ENCODE peak calls at places on chromosomes 7 and 10, in nine cellular contexts. D is heart left ventricle, O is neural crest cell, A is AG04449, H is body of pancreas, S is progenitor cell of endocrine pancreas, Z is kidney, N is fibroblast of pulmonary artery, U is fibroblast of lung. T is an unnamed sample.

GRCh38 chr7:3482147-3482921 is 181.3 kb downstream of the SDK1 start:
- DNase-seq in D (no peak), O (peak), A (no peak), H (peak), S (no peak), Z (no peak), N (peak), U (peak), T (peak)

GRCh38 chr7:102387064-102387463 is 9.1 kb upstream of the PRKRIP1 start:
- DNase-seq in D (no peak), O (no peak), A (no peak), H (no peak), S (no peak), Z (no peak), N (no peak), U (no peak), T (no peak)

GRCh38 chr10:30018512-30018911 is 40.9 kb downstream of the JCAD start:
- DNase-seq in D (no peak), O (no peak), A (no peak), H (no peak), S (no peak), Z (no peak), N (no peak), U (no peak), T (no peak)

GRCh38 chr7:132654150-132654549 is 77.9 kb upstream of the PLXNA4 start:
- DNase-seq in D (no peak), O (no peak), A (no peak), H (no peak), S (no peak), Z (no peak), N (peak), U (no peak), T (peak)

GRCh38 chr7:6730343-6730633 is 23.5 kb upstream of the ZNF12 start:
- DNase-seq in D (no peak), O (no peak), A (no peak), H (peak), S (no peak), Z (no peak), N (no peak), U (no peak), T (peak)

GRCh38 chr10:86402283-86402931 is 35.8 kb upstream of the GRID1 start:
- DNase-seq in D (no peak), O (no peak), A (no peak), H (no peak), S (no peak), Z (no peak), N (no peak), U (no peak), T (peak)

GRCh38 chr7:39252916-39253315 is 275.2 kb downstream of the POU6F2 start:
- DNase-seq in D (no peak), O (no peak), A (peak), H (no peak), S (no peak), Z (no peak), N (peak), U (no peak), T (peak)

GRCh38 chr7:155935005-155935557 is 122.8 kb upstream of the SHH start:
- DNase-seq in D (no peak), O (no peak), A (no peak), H (no peak), S (no peak), Z (no peak), N (no peak), U (no peak), T (no peak)

GRCh38 chr10:130099344-130099743 is 11.3 kb downstream of the C10orf143 start:
- DNase-seq in D (no peak), O (no peak), A (no peak), H (no peak), S (no peak), Z (no peak), N (no peak), U (no peak), T (no peak)

GRCh38 chr10:22391605-22392004 is 46.3 kb downstream of the SPAG6 start:
- DNase-seq in D (no peak), O (no peak), A (no peak), H (no peak), S (no peak), Z (no peak), N (no peak), U (no peak), T (no peak)

GRCh38 chr10:33179056-33179455 is 155.4 kb downstream of the NRP1 start:
- DNase-seq in D (no peak), O (no peak), A (no peak), H (no peak), S (no peak), Z (no peak), N (no peak), U (no peak), T (no peak)

GRCh38 chr10:110870823-110871235 is 899 bp upstream of the PDCD4 start:
- DNase-seq in D (no peak), O (no peak), A (no peak), H (peak), S (no peak), Z (no peak), N (no peak), U (no peak), T (no peak)

GRCh38 chr10:110865184-110865803 is 6.4 kb upstream of the PDCD4 start:
- DNase-seq in D (no peak), O (no peak), A (no peak), H (no peak), S (no peak), Z (no peak), N (peak), U (peak), T (peak)

GRCh38 chr10:110865804-110866482 is 5.8 kb upstream of the PDCD4 start:
- DNase-seq in D (no peak), O (no peak), A (no peak), H (no peak), S (no peak), Z (no peak), N (no peak), U (no peak), T (no peak)

GRCh38 chr10:110868981-110869380 is 2.7 kb upstream of the PDCD4 start:
- DNase-seq in D (no peak), O (no peak), A (no peak), H (no peak), S (no peak), Z (no peak), N (no peak), U (no peak), T (no peak)

GRCh38 chr10:110867807-110868465 is 3.8 kb upstream of the PDCD4 start:
- DNase-seq in D (no peak), O (no peak), A (no peak), H (no peak), S (no peak), Z (no peak), N (no peak), U (no peak), T (no peak)
- TF ChIP-seq CTCF in D (no peak), O (no peak), A (no peak), H (no peak), S (no peak), Z (no peak), N (no peak), U (no peak), T (no peak)

DNA sequence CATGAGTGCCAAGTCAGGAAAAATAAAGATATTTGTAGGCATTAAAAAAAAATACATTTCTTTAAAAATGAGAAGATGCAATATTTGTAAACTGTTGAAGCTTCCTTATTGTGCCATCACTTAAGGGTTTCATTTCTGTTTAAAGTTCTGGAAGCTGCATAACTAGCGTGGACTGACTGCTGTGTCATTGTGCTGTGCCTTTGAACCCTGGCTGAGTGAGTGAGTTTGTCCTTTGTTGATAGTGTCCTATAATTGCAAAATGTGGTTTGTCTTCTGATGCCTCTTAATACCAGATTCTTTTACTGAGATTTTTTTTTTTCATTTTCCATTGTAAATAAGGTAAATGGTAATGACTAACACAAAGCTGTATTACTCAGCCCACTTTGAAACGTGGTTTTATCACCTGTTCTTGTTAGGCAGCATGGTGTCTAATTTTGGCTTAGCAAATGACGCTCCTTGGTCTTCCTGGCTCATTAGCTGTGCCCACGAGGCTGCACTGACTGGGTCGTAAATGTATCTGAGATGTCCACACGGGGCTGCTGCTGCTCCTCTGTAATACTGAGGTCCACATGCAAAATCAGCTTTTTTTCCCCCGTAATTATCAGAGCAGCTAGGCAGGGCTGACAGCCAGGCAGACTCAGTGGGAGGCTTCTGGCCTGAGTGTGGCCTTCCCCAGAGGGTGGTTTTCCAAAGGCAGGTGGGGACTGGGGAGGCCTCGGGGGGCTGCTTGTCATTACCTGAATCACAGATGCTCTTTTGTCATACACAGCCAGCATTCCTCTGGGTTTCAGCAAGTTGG is 14.8 kb downstream of the ZSCAN25 start:
- DNase-seq in D (peak), O (no peak), A (no peak), H (peak), S (no peak), Z (no peak), N (peak), U (peak), T (peak)
- TF ChIP-seq CTCF in D (peak), O (no peak), A (no peak), H (peak), S (peak), Z (peak), N (no peak), U (peak), T (peak)

DNA sequence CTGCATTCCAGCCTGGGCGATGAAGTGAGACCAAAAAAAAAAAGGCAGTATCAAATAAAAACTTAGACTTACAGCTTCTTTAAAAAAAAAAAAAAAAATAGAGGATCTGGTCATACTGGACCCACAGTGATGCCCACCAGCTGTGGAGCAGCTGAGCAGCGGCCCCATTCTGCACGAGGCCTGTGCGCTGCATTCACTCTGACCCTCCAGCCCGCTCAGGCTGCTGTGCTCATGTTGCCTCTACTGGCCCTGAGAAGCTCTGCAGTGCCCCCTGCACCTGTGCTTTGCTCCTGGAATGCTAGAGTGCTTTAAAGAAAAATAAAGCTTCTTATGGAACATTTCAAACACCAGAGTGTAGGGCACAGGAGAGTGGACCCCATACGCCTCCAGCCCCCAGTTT is 33.2 kb downstream of the TMEM120A start:
- DNase-seq in D (no peak), O (no peak), A (no peak), H (no peak), S (no peak), Z (no peak), N (no peak), U (no peak), T (no peak)
- TF ChIP-seq CTCF in D (no peak), O (peak), A (no peak), H (no peak), S (peak), Z (no peak), N (no peak), U (no peak), T (peak)

GRCh38 chr10:31186225-31187010 is 132.6 kb upstream of the ZEB1 start:
- DNase-seq in D (no peak), O (peak), A (no peak), H (no peak), S (no peak), Z (no peak), N (peak), U (no peak), T (no peak)
- TF ChIP-seq CTCF in D (no peak), O (no peak), A (no peak), H (no peak), S (no peak), Z (no peak), N (no peak), U (no peak), T (peak)

GRCh38 chr7:116633131-116633988 is 38.6 kb upstream of the MET start:
- DNase-seq in D (no peak), O (no peak), A (no peak), H (no peak), S (no peak), Z (no peak), N (peak), U (peak), T (no peak)
- TF ChIP-seq CTCF in D (no peak), O (no peak), A (no peak), H (no peak), S (no peak), Z (no peak), N (no peak), U (no peak), T (peak)

GRCh38 chr7:30396379-30396778 is 82.2 kb downstream of the NOD1 start:
- DNase-seq in D (no peak), O (no peak), A (no peak), H (no peak), S (no peak), Z (no peak), N (peak), U (peak), T (no peak)
- TF ChIP-seq CTCF in D (peak), O (no peak), A (no peak), H (no peak), S (no peak), Z (no peak), N (peak), U (peak), T (peak)

DNA sequence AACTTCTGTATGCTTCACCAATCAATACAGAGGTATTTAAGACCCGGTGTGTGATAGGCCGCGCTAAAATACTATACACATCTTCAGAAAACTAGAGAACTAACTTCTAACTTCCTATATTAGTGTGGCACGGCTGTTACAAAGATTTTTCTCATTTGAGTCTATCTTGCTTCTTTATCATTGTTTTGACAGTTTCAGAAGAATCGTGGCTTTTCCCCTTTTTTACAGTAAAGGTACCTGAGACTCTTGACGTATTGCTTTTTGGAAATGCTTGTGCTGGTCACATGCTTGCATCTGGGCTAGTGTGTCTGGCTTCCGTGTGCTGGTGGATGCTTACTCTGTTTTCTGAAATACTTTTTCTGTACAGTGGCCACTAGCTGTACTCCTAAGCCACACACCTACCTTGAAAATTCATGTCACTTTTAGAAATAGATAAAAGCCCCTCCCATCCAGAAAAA is 12.7 kb downstream of the IKZF1 start:
- DNase-seq in D (no peak), O (no peak), A (no peak), H (no peak), S (no peak), Z (no peak), N (no peak), U (no peak), T (no peak)
- TF ChIP-seq CTCF in D (no peak), O (no peak), A (no peak), H (no peak), S (no peak), Z (no peak), N (no peak), U (no peak), T (no peak)

DNA sequence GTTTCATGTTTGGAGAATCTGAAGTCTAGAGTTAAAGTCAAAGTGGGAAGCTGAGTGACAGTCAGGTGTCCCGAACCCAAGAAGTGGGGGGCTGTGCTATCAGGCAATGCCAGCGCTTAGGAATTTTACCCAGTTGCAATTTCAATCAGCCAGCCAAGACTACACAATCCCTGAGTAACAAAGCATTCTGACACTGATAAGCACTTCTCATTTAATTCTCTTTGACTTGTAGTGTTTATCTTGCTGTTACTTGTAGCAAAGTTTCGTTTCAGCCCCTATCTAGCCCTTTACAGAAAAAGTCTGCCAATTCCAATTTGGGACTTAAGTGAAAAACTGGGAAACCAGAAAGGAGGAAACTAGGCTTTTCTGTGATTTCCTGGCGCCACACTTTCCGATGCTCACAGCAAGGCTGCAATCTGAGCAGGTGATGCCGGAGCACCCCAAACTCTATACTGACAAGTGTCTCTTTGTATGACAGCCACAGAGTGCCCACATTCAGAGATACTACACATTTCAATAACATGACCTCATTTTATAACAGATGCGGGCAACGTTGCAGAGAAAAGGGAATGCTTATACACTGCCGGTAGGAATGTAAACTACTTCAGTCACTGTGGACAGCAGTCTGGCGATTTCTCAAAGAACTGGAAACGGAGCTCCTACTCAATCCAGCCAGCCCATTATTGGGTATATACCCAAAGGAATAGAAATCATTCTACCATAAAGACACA is 61.0 kb downstream of the ITIH5 start:
- DNase-seq in D (no peak), O (no peak), A (no peak), H (no peak), S (no peak), Z (no peak), N (peak), U (peak), T (no peak)
- TF ChIP-seq CTCF in D (no peak), O (no peak), A (no peak), H (no peak), S (no peak), Z (no peak), N (no peak), U (peak), T (no peak)